ENCODE peak calls at places on chromosomes 11 and 22, in seven cellular contexts. One of them, this sample, is unnamed.
A peak's percentile ranks its signal among the peaks of the same experiment; 100 is the strongest.

GRCh38 chr11:79860336-79860735 is 419.5 kb upstream of the TENM4 start:
- DNase-seq in tibial artery: no peak
- DNase-seq in CD4-positive, alpha-beta memory T cell: no peak
- DNase-seq in neuronal stem cell: no peak
- DNase-seq in fibroblast of mammary gland: no peak
- DNase-seq in GM12865: no peak
- DNase-seq in fibroblast of the aortic adventitia: no peak
- DNase-seq in this sample: no peak

GRCh38 chr22:43848366-43849171 is 13.7 kb downstream of the SULT4A1 start:
- DNase-seq in fibroblast of the aortic adventitia: peak; percentile 47
- DNase-seq in fibroblast of mammary gland: peak; percentile 22
- DNase-seq in CD4-positive, alpha-beta memory T cell: no peak
- DNase-seq in tibial artery: no peak
- DNase-seq in neuronal stem cell: no peak
- DNase-seq in GM12865: peak; percentile 19
- DNase-seq in this sample: no peak

GRCh38 chr11:6778518-6778917 is 4.3 kb upstream of the OR2AG1 start:
- DNase-seq in fibroblast of the aortic adventitia: no peak
- DNase-seq in CD4-positive, alpha-beta memory T cell: no peak
- DNase-seq in fibroblast of mammary gland: no peak
- DNase-seq in tibial artery: no peak
- DNase-seq in GM12865: no peak
- DNase-seq in neuronal stem cell: no peak
- DNase-seq in this sample: no peak

GRCh38 chr11:96112192-96113099 is 188.5 kb upstream of the MTMR2 start:
- DNase-seq in tibial artery: no peak
- DNase-seq in fibroblast of the aortic adventitia: peak; percentile 60
- DNase-seq in GM12865: peak; percentile 77
- DNase-seq in neuronal stem cell: no peak
- DNase-seq in fibroblast of mammary gland: no peak
- DNase-seq in CD4-positive, alpha-beta memory T cell: no peak
- DNase-seq in this sample: no peak

GRCh38 chr22:27244328-27244727 is 557.2 kb downstream of the MN1 start:
- DNase-seq in neuronal stem cell: no peak
- DNase-seq in CD4-positive, alpha-beta memory T cell: no peak
- DNase-seq in tibial artery: no peak
- DNase-seq in fibroblast of the aortic adventitia: no peak
- DNase-seq in GM12865: no peak
- DNase-seq in fibroblast of mammary gland: no peak
- DNase-seq in this sample: no peak

GRCh38 chr11:120245434-120245833 is 5.5 kb downstream of the POU2F3 start:
- DNase-seq in tibial artery: no peak
- DNase-seq in CD4-positive, alpha-beta memory T cell: no peak
- DNase-seq in neuronal stem cell: no peak
- DNase-seq in GM12865: no peak
- DNase-seq in fibroblast of mammary gland: no peak
- DNase-seq in fibroblast of the aortic adventitia: no peak
- DNase-seq in this sample: no peak

GRCh38 chr11:4704054-4704789 is at the start of gene MMP26:
- DNase-seq in GM12865: peak; percentile 36
- DNase-seq in fibroblast of the aortic adventitia: no peak
- DNase-seq in fibroblast of mammary gland: no peak
- DNase-seq in CD4-positive, alpha-beta memory T cell: no peak
- DNase-seq in neuronal stem cell: no peak
- DNase-seq in tibial artery: no peak
- DNase-seq in this sample: no peak

GRCh38 chr11:93476796-93477195 is 66.4 kb downstream of the SMCO4 start:
- DNase-seq in neuronal stem cell: no peak
- DNase-seq in CD4-positive, alpha-beta memory T cell: no peak
- DNase-seq in GM12865: no peak
- DNase-seq in tibial artery: no peak
- DNase-seq in fibroblast of mammary gland: peak; percentile 21
- DNase-seq in fibroblast of the aortic adventitia: peak; percentile 31
- DNase-seq in this sample: peak; percentile 54

GRCh38 chr11:91239359-91239758 is 985.3 kb upstream of the FAT3 start:
- DNase-seq in neuronal stem cell: no peak
- DNase-seq in tibial artery: no peak
- DNase-seq in fibroblast of the aortic adventitia: no peak
- DNase-seq in CD4-positive, alpha-beta memory T cell: no peak
- DNase-seq in fibroblast of mammary gland: no peak
- DNase-seq in GM12865: peak; percentile 21
- DNase-seq in this sample: no peak

GRCh38 chr22:22513619-22514018 is 5.1 kb upstream of the ZNF280B start:
- DNase-seq in GM12865: no peak
- DNase-seq in CD4-positive, alpha-beta memory T cell: no peak
- DNase-seq in fibroblast of the aortic adventitia: no peak
- DNase-seq in fibroblast of mammary gland: no peak
- DNase-seq in tibial artery: no peak
- DNase-seq in neuronal stem cell: no peak
- DNase-seq in this sample: no peak

GRCh38 chr11:78916759-78917158 is 342.1 kb upstream of the NARS2 start:
- DNase-seq in tibial artery: no peak
- DNase-seq in CD4-positive, alpha-beta memory T cell: no peak
- DNase-seq in neuronal stem cell: no peak
- DNase-seq in fibroblast of the aortic adventitia: no peak
- DNase-seq in fibroblast of mammary gland: no peak
- DNase-seq in GM12865: no peak
- DNase-seq in this sample: no peak

GRCh38 chr11:3816673-3817072 is 8.3 kb downstream of the PGAP2 start:
- DNase-seq in fibroblast of mammary gland: no peak
- DNase-seq in tibial artery: no peak
- DNase-seq in fibroblast of the aortic adventitia: no peak
- DNase-seq in neuronal stem cell: no peak
- DNase-seq in CD4-positive, alpha-beta memory T cell: no peak
- DNase-seq in GM12865: no peak
- DNase-seq in this sample: no peak

GRCh38 chr11:9170450-9170849 is 79.1 kb upstream of the SCUBE2 start:
- DNase-seq in fibroblast of the aortic adventitia: peak; percentile 64
- DNase-seq in fibroblast of mammary gland: peak; percentile 76
- DNase-seq in tibial artery: no peak
- DNase-seq in CD4-positive, alpha-beta memory T cell: no peak
- DNase-seq in GM12865: no peak
- DNase-seq in neuronal stem cell: no peak
- DNase-seq in this sample: no peak

GRCh38 chr22:38397189-38398097 is 57.6 kb downstream of the KCNJ4 start:
- DNase-seq in fibroblast of the aortic adventitia: peak; percentile 28
- DNase-seq in CD4-positive, alpha-beta memory T cell: peak; percentile 23
- DNase-seq in fibroblast of mammary gland: peak; percentile 37
- DNase-seq in GM12865: peak; percentile 88
- DNase-seq in neuronal stem cell: peak; percentile 51
- DNase-seq in tibial artery: peak; percentile 40
- DNase-seq in this sample: no peak

GRCh38 chr22:20221421-20222340 is 46.4 kb downstream of the RTN4R start:
- DNase-seq in tibial artery: no peak
- DNase-seq in neuronal stem cell: no peak
- DNase-seq in GM12865: no peak
- DNase-seq in fibroblast of the aortic adventitia: no peak
- DNase-seq in CD4-positive, alpha-beta memory T cell: no peak
- DNase-seq in fibroblast of mammary gland: no peak
- DNase-seq in this sample: peak; percentile 69

GRCh38 chr22:31944700-31945477 is 554 bp downstream of the YWHAH start:
- DNase-seq in CD4-positive, alpha-beta memory T cell: no peak
- DNase-seq in GM12865: peak; percentile 22
- DNase-seq in fibroblast of the aortic adventitia: no peak
- DNase-seq in neuronal stem cell: peak; percentile 17
- DNase-seq in fibroblast of mammary gland: no peak
- DNase-seq in tibial artery: peak; percentile 31
- DNase-seq in this sample: no peak

GRCh38 chr11:69797156-69797555 is 22.0 kb upstream of the FGF4 start:
- DNase-seq in neuronal stem cell: no peak
- DNase-seq in CD4-positive, alpha-beta memory T cell: no peak
- DNase-seq in GM12865: no peak
- DNase-seq in fibroblast of the aortic adventitia: no peak
- DNase-seq in tibial artery: no peak
- DNase-seq in fibroblast of mammary gland: no peak
- DNase-seq in this sample: no peak

GRCh38 chr11:15765530-15765929 is 590.8 kb downstream of the SOX6 start:
- DNase-seq in fibroblast of the aortic adventitia: no peak
- DNase-seq in GM12865: no peak
- DNase-seq in tibial artery: no peak
- DNase-seq in neuronal stem cell: no peak
- DNase-seq in CD4-positive, alpha-beta memory T cell: no peak
- DNase-seq in fibroblast of mammary gland: no peak
- DNase-seq in this sample: no peak

GRCh38 chr22:50526849-50527801 is 1.7 kb upstream of the SCO2 start:
- DNase-seq in CD4-positive, alpha-beta memory T cell: no peak
- DNase-seq in fibroblast of mammary gland: peak; percentile 50
- DNase-seq in tibial artery: peak; percentile 66
- DNase-seq in neuronal stem cell: no peak
- DNase-seq in GM12865: peak; percentile 92
- DNase-seq in fibroblast of the aortic adventitia: peak; percentile 43
- DNase-seq in this sample: peak; percentile 76

GRCh38 chr11:69867076-69868002 is 48.1 kb upstream of the FGF3 start:
- DNase-seq in CD4-positive, alpha-beta memory T cell: no peak
- DNase-seq in fibroblast of mammary gland: peak; percentile 22
- DNase-seq in fibroblast of the aortic adventitia: no peak
- DNase-seq in tibial artery: no peak
- DNase-seq in GM12865: no peak
- DNase-seq in neuronal stem cell: no peak
- DNase-seq in this sample: peak; percentile 18

GRCh38 chr11:123159146-123159857 is 35.7 kb downstream of the CLMP start:
- DNase-seq in CD4-positive, alpha-beta memory T cell: no peak
- DNase-seq in fibroblast of mammary gland: no peak
- DNase-seq in neuronal stem cell: no peak
- DNase-seq in tibial artery: no peak
- DNase-seq in GM12865: peak; percentile 42
- DNase-seq in fibroblast of the aortic adventitia: peak; percentile 40
- DNase-seq in this sample: no peak

GRCh38 chr22:19820880-19821522 is 33.7 kb downstream of the GNB1L start:
- DNase-seq in fibroblast of the aortic adventitia: no peak
- DNase-seq in CD4-positive, alpha-beta memory T cell: no peak
- DNase-seq in tibial artery: no peak
- DNase-seq in neuronal stem cell: no peak
- DNase-seq in GM12865: no peak
- DNase-seq in fibroblast of mammary gland: no peak
- DNase-seq in this sample: no peak

GRCh38 chr11:102664001-102664752 is 39.0 kb upstream of the MMP20 start:
- DNase-seq in fibroblast of the aortic adventitia: no peak
- DNase-seq in fibroblast of mammary gland: no peak
- DNase-seq in GM12865: peak; percentile 26
- DNase-seq in tibial artery: no peak
- DNase-seq in neuronal stem cell: no peak
- DNase-seq in CD4-positive, alpha-beta memory T cell: no peak
- DNase-seq in this sample: no peak

DNA sequence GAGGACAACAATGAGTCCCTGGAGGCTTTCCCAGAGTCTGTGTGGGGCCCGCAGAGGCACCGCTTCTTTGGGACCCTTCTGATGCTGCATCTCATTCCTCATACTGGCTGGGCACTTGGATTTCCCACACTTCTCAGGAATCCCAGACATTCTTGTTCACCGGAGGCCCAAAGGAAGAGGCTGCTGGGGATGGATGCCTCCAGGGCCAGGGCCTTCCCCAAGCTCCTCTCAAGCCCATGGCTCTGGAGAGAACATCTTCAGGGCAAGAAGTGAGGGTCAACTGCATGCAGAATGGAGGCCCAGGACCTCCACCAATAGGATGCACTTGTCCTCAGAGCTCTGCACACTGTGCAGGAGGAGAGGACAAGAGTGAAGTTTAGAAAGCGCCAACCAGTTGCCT is 34.6 kb downstream of the DKK3 start:
- DNase-seq in neuronal stem cell: no peak
- DNase-seq in tibial artery: no peak
- DNase-seq in fibroblast of mammary gland: no peak
- DNase-seq in GM12865: no peak
- DNase-seq in CD4-positive, alpha-beta memory T cell: no peak
- DNase-seq in fibroblast of the aortic adventitia: no peak
- DNase-seq in this sample: no peak
- H3K4me3 ChIP-seq in neuronal stem cell: no peak overlapping the region
- H3K4me3 ChIP-seq in tibial artery: no peak overlapping the region
- H3K4me3 ChIP-seq in fibroblast of mammary gland: no peak overlapping the region
- H3K4me3 ChIP-seq in GM12865: no peak overlapping the region
- H3K4me3 ChIP-seq in CD4-positive, alpha-beta memory T cell: no peak overlapping the region
- H3K4me3 ChIP-seq in fibroblast of the aortic adventitia: no peak overlapping the region
- H3K4me3 ChIP-seq in this sample: no peak overlapping the region

DNA sequence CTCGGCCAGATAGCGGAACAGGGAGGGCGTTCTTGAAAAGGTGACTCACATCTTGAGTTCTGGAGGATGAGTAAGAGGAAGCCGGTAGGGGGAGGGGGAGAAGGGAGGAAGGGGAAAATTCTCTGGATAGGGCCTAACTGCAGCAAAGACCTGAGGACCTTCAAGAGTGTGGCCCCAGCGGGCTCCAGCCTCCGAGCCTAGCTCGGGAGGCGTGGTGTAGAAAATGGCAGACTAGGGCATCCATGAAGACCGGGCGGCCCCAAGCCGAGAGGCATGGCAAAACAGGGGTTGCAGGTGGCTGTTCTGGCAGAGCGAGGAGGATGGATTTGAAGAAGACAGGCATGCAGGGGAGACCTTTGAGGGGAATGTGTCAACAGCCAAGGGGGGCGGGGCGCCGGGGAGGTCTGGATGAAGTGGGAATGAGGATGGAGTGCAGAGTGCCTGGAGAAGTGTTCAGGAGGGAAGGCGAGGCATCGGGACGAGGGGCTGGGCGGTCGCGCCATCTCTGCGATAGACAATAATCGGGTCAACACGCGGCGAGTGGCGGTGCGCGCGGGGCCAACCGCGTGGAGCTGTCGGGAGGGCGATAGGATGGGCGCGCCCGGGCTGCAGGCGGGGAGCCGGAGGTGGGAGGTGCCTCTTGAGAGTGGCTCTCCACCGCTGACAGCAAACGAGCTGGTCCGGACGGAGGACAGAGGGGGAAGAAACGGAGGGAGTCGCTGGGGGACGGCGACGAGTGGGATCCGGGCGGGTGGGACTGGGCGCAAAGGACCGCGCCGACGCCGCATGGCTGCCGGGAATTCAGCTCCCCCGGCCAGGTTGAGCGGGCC is 40.0 kb upstream of the CREB3L1 start:
- DNase-seq in GM12865: peak; percentile 47
- DNase-seq in fibroblast of the aortic adventitia: peak; percentile 83
- DNase-seq in tibial artery: peak; percentile 42
- DNase-seq in fibroblast of mammary gland: peak; percentile 94
- DNase-seq in CD4-positive, alpha-beta memory T cell: peak; percentile 25
- DNase-seq in neuronal stem cell: no peak
- DNase-seq in this sample: no peak
- H3K4me3 ChIP-seq in GM12865: no peak overlapping the region
- H3K4me3 ChIP-seq in fibroblast of the aortic adventitia: peak overlapping the region; percentile 67
- H3K4me3 ChIP-seq in tibial artery: peak overlapping the region; percentile 59
- H3K4me3 ChIP-seq in fibroblast of mammary gland: peak overlapping the region; percentile 55
- H3K4me3 ChIP-seq in CD4-positive, alpha-beta memory T cell: peak overlapping the region; percentile 40
- H3K4me3 ChIP-seq in neuronal stem cell: peak overlapping the region; percentile 76
- H3K4me3 ChIP-seq in this sample: no peak overlapping the region

GRCh38 chr22:35301370-35301874 is 1.7 kb downstream of the TOM1 start:
- DNase-seq in neuronal stem cell: no peak
- DNase-seq in fibroblast of mammary gland: peak; percentile 99
- DNase-seq in fibroblast of the aortic adventitia: peak; percentile 94
- DNase-seq in tibial artery: peak; percentile 54
- DNase-seq in CD4-positive, alpha-beta memory T cell: no peak
- DNase-seq in GM12865: no peak
- DNase-seq in this sample: no peak
- H3K4me3 ChIP-seq in neuronal stem cell: no peak overlapping the region
- H3K4me3 ChIP-seq in fibroblast of mammary gland: peak overlapping the region; percentile 84
- H3K4me3 ChIP-seq in fibroblast of the aortic adventitia: peak overlapping the region; percentile 19
- H3K4me3 ChIP-seq in tibial artery: peak overlapping the region; percentile 87
- H3K4me3 ChIP-seq in CD4-positive, alpha-beta memory T cell: no peak overlapping the region
- H3K4me3 ChIP-seq in GM12865: no peak overlapping the region
- H3K4me3 ChIP-seq in this sample: peak overlapping the region; percentile 95

DNA sequence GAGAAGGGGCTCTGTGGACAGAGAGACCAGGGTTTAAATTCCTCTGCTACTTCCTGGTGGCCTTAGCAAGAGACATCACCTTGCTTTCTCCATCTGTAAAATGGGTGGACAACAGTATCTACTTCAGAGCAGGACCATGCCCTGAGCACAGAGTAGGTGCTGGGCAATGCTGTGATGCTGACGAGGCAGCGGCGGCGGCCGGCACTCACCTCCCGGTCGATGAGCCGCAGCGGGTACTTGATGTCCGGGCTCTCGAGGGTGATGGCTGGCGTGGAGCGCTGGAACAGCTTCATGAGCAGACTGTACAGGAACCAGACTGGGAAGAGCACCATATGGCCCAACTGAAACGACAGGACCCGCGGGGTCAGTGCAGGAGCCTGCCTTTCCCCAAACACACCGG is 3.9 kb downstream of the ATP5MGL start:
- DNase-seq in fibroblast of the aortic adventitia: no peak
- DNase-seq in CD4-positive, alpha-beta memory T cell: no peak
- DNase-seq in tibial artery: no peak
- DNase-seq in GM12865: no peak
- DNase-seq in neuronal stem cell: no peak
- DNase-seq in fibroblast of mammary gland: no peak
- DNase-seq in this sample: no peak
- H3K4me3 ChIP-seq in fibroblast of the aortic adventitia: no peak overlapping the region
- H3K4me3 ChIP-seq in CD4-positive, alpha-beta memory T cell: no peak overlapping the region
- H3K4me3 ChIP-seq in tibial artery: no peak overlapping the region
- H3K4me3 ChIP-seq in GM12865: no peak overlapping the region
- H3K4me3 ChIP-seq in neuronal stem cell: no peak overlapping the region
- H3K4me3 ChIP-seq in fibroblast of mammary gland: no peak overlapping the region
- H3K4me3 ChIP-seq in this sample: no peak overlapping the region

This sample was measured in LNCaP clone FGC.